ENCODE peak calls at places on chromosome 13, in four cellular contexts. One of them, this sample, is unnamed.

GRCh38 chr13:31413531-31413930 is 213.8 kb downstream of the B3GLCT start:
- DNase-seq in HepG2: no peak
- DNase-seq in GM12878: no peak
- DNase-seq in K562: no peak
- DNase-seq in this sample: no peak

GRCh38 chr13:51995677-51996551 is 15.3 kb downstream of the ATP7B start:
- DNase-seq in HepG2: no peak
- DNase-seq in GM12878: no peak
- DNase-seq in K562: peak
- DNase-seq in this sample: no peak

GRCh38 chr13:36555151-36555986 is 118.5 kb upstream of the SERTM1 start:
- DNase-seq in HepG2: no peak
- DNase-seq in GM12878: peak
- DNase-seq in K562: no peak
- DNase-seq in this sample: no peak

GRCh38 chr13:98310485-98311199 is 133.6 kb upstream of the RNF113B start:
- DNase-seq in HepG2: peak
- DNase-seq in GM12878: no peak
- DNase-seq in K562: no peak
- DNase-seq in this sample: no peak

GRCh38 chr13:39787086-39787487 is 131.6 kb downstream of the COG6 start:
- DNase-seq in HepG2: no peak
- DNase-seq in GM12878: no peak
- DNase-seq in K562: no peak
- DNase-seq in this sample: no peak

GRCh38 chr13:98547455-98547854 is 29.5 kb downstream of the STK24 start:
- DNase-seq in HepG2: no peak
- DNase-seq in GM12878: no peak
- DNase-seq in K562: no peak
- DNase-seq in this sample: no peak

GRCh38 chr13:43448605-43449004 is 338.2 kb downstream of the ENOX1 start:
- DNase-seq in HepG2: no peak
- DNase-seq in GM12878: no peak
- DNase-seq in K562: no peak
- DNase-seq in this sample: no peak

GRCh38 chr13:79406597-79406908 is 498 bp upstream of the RBM26 start:
- DNase-seq in HepG2: no peak
- DNase-seq in GM12878: no peak
- DNase-seq in K562: no peak
- DNase-seq in this sample: no peak

GRCh38 chr13:94228781-94229180 is 250.7 kb downstream of the DCT start:
- DNase-seq in HepG2: no peak
- DNase-seq in GM12878: no peak
- DNase-seq in K562: no peak
- DNase-seq in this sample: no peak

GRCh38 chr13:108220042-108220441 is 1.9 kb downstream of the ABHD13 start:
- DNase-seq in HepG2: peak
- DNase-seq in GM12878: no peak
- DNase-seq in K562: no peak
- DNase-seq in this sample: no peak

GRCh38 chr13:51764184-51765141 is 39.5 kb downstream of the DHRS12 start:
- DNase-seq in HepG2: peak
- DNase-seq in GM12878: peak
- DNase-seq in K562: no peak
- DNase-seq in this sample: no peak

GRCh38 chr13:38046049-38046376 is 176.4 kb upstream of the TRPC4 start:
- DNase-seq in HepG2: no peak
- DNase-seq in GM12878: no peak
- DNase-seq in K562: no peak
- DNase-seq in this sample: no peak

GRCh38 chr13:21020581-21020980 is 40.8 kb downstream of the LATS2 start:
- DNase-seq in HepG2: no peak
- DNase-seq in GM12878: no peak
- DNase-seq in K562: no peak
- DNase-seq in this sample: no peak

GRCh38 chr13:50483416-50483815 is 360.1 kb downstream of the DLEU7 start:
- DNase-seq in HepG2: no peak
- DNase-seq in GM12878: no peak
- DNase-seq in K562: no peak
- DNase-seq in this sample: no peak

GRCh38 chr13:50484472-50485113 is 358.9 kb downstream of the DLEU7 start:
- DNase-seq in HepG2: no peak
- DNase-seq in GM12878: no peak
- DNase-seq in K562: no peak
- DNase-seq in this sample: no peak

GRCh38 chr13:50481936-50482335 is 361.6 kb downstream of the DLEU7 start:
- DNase-seq in HepG2: no peak
- DNase-seq in GM12878: no peak
- DNase-seq in K562: no peak
- DNase-seq in this sample: no peak

DNA sequence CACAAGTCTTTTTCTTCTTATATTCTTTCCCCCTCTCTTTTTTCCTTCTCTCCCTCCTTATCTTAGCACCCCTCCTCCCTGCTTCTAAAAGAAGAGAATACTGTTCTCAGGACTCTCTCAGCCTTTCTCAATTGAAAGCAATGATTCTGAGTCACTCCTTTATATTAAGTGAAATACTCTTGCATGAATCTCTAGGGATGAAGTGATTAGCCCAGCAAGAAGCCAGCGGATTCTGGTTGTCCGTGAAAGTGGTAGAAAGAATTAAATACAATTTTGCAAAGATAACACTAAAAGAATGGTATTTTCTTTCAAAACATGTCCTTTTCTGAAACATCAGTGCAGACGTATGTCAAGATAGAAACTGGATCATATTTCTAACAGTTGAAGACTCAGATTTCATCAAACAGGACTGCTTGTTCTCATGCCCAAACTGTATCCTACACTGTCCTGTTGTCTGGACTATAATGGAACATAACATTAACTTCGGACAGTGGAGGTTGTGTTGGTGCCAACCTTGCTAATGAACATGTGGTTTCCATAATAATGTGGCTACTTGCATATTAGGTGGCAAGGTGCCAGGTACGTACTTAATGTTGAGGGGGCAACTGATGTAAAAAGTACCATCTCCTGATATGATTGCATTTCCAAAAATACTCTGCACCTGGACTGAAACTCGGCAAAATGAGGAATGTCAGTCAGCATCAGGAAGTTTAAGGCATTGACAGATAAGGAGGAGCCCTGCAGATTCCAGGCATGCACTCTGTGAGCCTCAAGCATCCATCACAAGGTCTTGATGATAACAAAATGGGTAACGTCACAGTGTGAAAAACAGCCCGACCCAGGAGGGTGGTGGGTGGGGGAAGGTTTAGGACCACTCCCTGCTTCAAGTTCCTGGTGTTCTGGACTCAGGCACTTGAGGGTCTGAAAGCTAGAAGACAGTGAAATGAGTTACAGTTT is 357.2 kb downstream of the DLEU7 start:
- DNase-seq in HepG2: no peak
- DNase-seq in GM12878: no peak
- DNase-seq in K562: no peak
- DNase-seq in this sample: no peak
- TF ChIP-seq CREM in HepG2: no peak
- TF ChIP-seq CREM in GM12878: no peak
- TF ChIP-seq CREM in K562: no peak
- TF ChIP-seq CREM in this sample: no peak

GRCh38 chr13:91045351-91046034 is 302.0 kb upstream of the MIR17HG start:
- DNase-seq in HepG2: no peak
- DNase-seq in GM12878: no peak
- DNase-seq in K562: no peak
- DNase-seq in this sample: no peak
- TF ChIP-seq CTCF in HepG2: peak
- TF ChIP-seq CTCF in GM12878: peak
- TF ChIP-seq CTCF in K562: peak
- TF ChIP-seq CTCF in this sample: no peak

DNA sequence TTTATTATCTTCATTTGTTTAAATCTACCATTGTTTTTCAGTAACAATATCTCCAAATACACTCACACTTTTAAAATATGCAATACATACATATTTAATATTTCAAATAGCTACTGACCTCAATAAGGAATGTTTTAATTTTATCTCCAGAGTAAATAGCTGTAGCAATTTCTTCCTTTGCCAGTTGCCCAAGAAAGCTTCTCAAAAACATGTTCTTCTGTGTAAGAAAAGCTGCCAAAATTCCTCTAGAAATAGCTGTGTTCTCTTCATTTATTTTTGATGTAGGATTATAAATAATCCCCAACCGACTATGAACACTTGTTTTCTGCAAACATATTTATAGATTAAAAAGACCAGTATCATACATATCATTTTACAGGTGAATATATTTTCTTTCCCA is 150.5 kb downstream of the UGGT2 start:
- DNase-seq in HepG2: no peak
- DNase-seq in GM12878: no peak
- DNase-seq in K562: no peak
- DNase-seq in this sample: no peak
- TF ChIP-seq CREM in HepG2: no peak
- TF ChIP-seq CREM in GM12878: no peak
- TF ChIP-seq CREM in K562: no peak
- TF ChIP-seq CREM in this sample: no peak

GRCh38 chr13:25678398-25678797 is 306.6 kb downstream of the ATP8A2 start:
- DNase-seq in HepG2: no peak
- DNase-seq in GM12878: no peak
- DNase-seq in K562: no peak
- DNase-seq in this sample: no peak
- TF ChIP-seq CTCF in HepG2: no peak
- TF ChIP-seq CTCF in GM12878: no peak
- TF ChIP-seq CTCF in K562: no peak
- TF ChIP-seq CTCF in this sample: no peak

DNA sequence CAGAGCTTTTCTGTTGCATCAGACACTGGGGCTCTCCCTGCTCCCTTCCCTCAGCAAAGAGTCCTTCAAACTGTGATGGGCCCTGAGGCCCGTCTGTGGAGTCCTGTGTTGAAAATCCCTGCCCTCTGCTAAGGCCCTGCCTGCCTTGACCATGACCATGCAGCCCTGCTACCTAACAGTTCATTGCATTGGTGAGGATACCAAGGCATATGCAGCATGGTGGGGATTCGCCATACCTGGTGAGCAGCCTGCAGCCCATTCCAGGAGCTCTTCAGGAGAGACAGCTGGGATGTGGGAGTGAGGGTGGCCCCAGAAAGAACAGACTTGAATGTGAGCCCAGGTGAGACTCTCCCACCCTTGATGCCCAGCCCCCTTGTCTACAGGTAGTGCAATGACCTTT is 70.6 kb upstream of the GSX1 start:
- DNase-seq in HepG2: no peak
- DNase-seq in GM12878: no peak
- DNase-seq in K562: no peak
- DNase-seq in this sample: no peak
- TF ChIP-seq CREM in HepG2: no peak
- TF ChIP-seq CREM in GM12878: no peak
- TF ChIP-seq CREM in K562: no peak
- TF ChIP-seq CREM in this sample: no peak

DNA sequence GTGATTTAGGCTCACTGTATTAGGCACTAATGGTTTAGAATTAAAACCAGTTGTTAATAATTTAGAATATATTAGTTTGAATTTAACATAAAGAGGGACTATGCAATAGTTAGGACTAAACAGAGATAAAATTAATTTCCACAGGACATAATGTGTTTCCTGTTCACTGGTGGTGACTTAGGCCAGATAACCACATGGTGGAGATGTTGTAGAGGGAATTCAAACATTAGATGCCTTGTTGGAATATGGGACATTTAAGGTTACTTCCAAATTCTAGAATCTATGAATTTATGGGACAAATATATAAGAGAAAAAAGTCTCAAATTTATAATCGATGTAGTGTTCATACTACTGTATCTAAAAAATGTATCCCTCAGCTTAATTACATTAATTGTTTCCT is 615.5 kb upstream of the KLHL1 start:
- DNase-seq in HepG2: peak
- DNase-seq in GM12878: no peak
- DNase-seq in K562: no peak
- DNase-seq in this sample: no peak
- TF ChIP-seq CTCF in HepG2: peak
- TF ChIP-seq CTCF in GM12878: no peak
- TF ChIP-seq CTCF in K562: no peak
- TF ChIP-seq CTCF in this sample: no peak

GRCh38 chr13:97307882-97308624 is 85.9 kb downstream of the MBNL2 start:
- DNase-seq in HepG2: peak
- DNase-seq in GM12878: no peak
- DNase-seq in K562: no peak
- DNase-seq in this sample: no peak

GRCh38 chr13:97310809-97311436 is 88.8 kb downstream of the MBNL2 start:
- DNase-seq in HepG2: no peak
- DNase-seq in GM12878: no peak
- DNase-seq in K562: no peak
- DNase-seq in this sample: no peak

GRCh38 chr13:97307544-97307881 is 85.4 kb downstream of the MBNL2 start:
- DNase-seq in HepG2: no peak
- DNase-seq in GM12878: no peak
- DNase-seq in K562: no peak
- DNase-seq in this sample: no peak

GRCh38 chr13:97307096-97307495 is 85.0 kb downstream of the MBNL2 start:
- DNase-seq in HepG2: no peak
- DNase-seq in GM12878: no peak
- DNase-seq in K562: no peak
- DNase-seq in this sample: no peak

DNA sequence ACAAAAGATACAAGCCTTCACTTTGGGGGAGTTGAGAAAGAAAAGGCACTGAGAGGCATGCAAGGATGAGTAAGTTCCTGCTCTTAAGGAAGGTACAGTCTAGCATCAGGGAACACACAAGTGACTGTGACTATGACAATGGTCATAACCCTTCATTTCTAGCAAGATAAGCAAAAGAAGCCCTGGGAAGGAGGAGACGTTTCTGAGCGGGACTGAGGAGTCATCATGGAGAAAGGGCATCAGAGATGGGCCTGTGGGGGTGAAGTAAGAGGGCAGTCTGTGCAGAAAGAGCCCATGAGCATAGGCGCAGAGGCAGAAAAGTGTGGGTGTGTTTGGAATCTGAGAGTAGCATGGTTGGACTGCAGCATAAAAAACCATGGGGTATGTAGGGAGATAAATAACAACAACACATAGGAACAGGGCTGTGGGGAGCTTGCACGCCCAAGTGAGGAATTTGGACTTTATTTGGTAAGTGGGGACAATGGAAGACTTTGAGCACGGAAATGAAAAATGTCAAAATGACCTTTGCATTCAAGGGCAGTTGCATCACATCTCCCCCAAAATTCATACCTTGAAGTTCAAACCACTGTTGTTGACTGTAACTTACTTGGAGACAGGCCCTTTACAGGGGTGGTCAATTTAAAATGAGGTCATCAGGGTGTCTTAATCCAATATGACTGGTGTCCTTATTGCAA is 86.7 kb downstream of the MBNL2 start:
- DNase-seq in HepG2: peak
- DNase-seq in GM12878: no peak
- DNase-seq in K562: no peak
- DNase-seq in this sample: no peak
- TF ChIP-seq CREM in HepG2: no peak
- TF ChIP-seq CREM in GM12878: no peak
- TF ChIP-seq CREM in K562: no peak
- TF ChIP-seq CREM in this sample: no peak